ENCODE peak calls at places on chromosomes 5 and 9, in six cellular contexts. A is Panc1, O is stomach, T is breast epithelium, H is SK-N-SH, Y is H1. K is an unnamed sample.

GRCh38 chr5:146394486-146394885 is 52.6 kb upstream of the TCERG1 start:
- DNase-seq in A (no peak), O (no peak), T (no peak), H (no peak), Y (no peak), K (no peak)

GRCh38 chr9:114696814-114697544 is 15.0 kb upstream of the TEX48 start:
- DNase-seq in A (no peak), O (no peak), T (no peak), H (no peak), Y (no peak), K (no peak)

GRCh38 chr5:135062216-135063055 is 28.4 kb upstream of the PITX1 start:
- DNase-seq in A (no peak), O (no peak), T (no peak), H (no peak), Y (no peak), K (no peak)

GRCh38 chr5:38338455-38338854 is 80.1 kb downstream of the EGFLAM start:
- DNase-seq in A (no peak), O (no peak), T (no peak), H (no peak), Y (no peak), K (no peak)

GRCh38 chr5:163815240-163815791 is 309.9 kb downstream of the MAT2B start:
- DNase-seq in A (no peak), O (no peak), T (no peak), H (no peak), Y (no peak), K (no peak)

GRCh38 chr9:128805661-128806060 is 12.6 kb upstream of the ENDOG start:
- DNase-seq in A (no peak), O (no peak), T (no peak), H (no peak), Y (no peak), K (peak)

GRCh38 chr5:33944543-33945132 is 8.5 kb downstream of the RXFP3 start:
- DNase-seq in A (no peak), O (no peak), T (no peak), H (no peak), Y (no peak), K (no peak)

GRCh38 chr5:96256795-96257470 is 176.1 kb downstream of the PCSK1 start:
- DNase-seq in A (no peak), O (no peak), T (no peak), H (peak), Y (no peak), K (no peak)

GRCh38 chr9:136965771-136966484 is 11.4 kb upstream of the PTGDS start:
- DNase-seq in A (no peak), O (no peak), T (no peak), H (no peak), Y (no peak), K (no peak)

GRCh38 chr5:80502795-80503194 is 14.9 kb downstream of the FAM151B start:
- DNase-seq in A (no peak), O (no peak), T (no peak), H (no peak), Y (no peak), K (no peak)

GRCh38 chr5:41638685-41639084 is 128.3 kb upstream of the PLCXD3 start:
- DNase-seq in A (no peak), O (no peak), T (no peak), H (no peak), Y (no peak), K (no peak)

GRCh38 chr5:58459860-58460726 is at the start of gene PLK2:
- DNase-seq in A (peak), O (peak), T (peak), H (peak), Y (peak), K (no peak)

GRCh38 chr5:141771562-141771961 is 89.5 kb upstream of the ARAP3 start:
- DNase-seq in A (no peak), O (no peak), T (no peak), H (no peak), Y (no peak), K (no peak)
- TF ChIP-seq POLR2AphosphoS5 in A (no peak), O (no peak), T (no peak), H (no peak), Y (no peak), K (no peak)

GRCh38 chr9:84751921-84752320 is 82.4 kb downstream of the NTRK2 start:
- DNase-seq in A (no peak), O (no peak), T (no peak), H (no peak), Y (no peak), K (no peak)

GRCh38 chr9:84754896-84755295 is 85.4 kb downstream of the NTRK2 start:
- DNase-seq in A (no peak), O (no peak), T (no peak), H (no peak), Y (no peak), K (no peak)

GRCh38 chr9:84755375-84755774 is 85.8 kb downstream of the NTRK2 start:
- DNase-seq in A (no peak), O (no peak), T (no peak), H (no peak), Y (no peak), K (no peak)

GRCh38 chr9:84756156-84756555 is 86.6 kb downstream of the NTRK2 start:
- DNase-seq in A (no peak), O (no peak), T (no peak), H (no peak), Y (no peak), K (no peak)

GRCh38 chr9:84754461-84754860 is 84.9 kb downstream of the NTRK2 start:
- DNase-seq in A (no peak), O (no peak), T (no peak), H (no peak), Y (no peak), K (no peak)
- H3K27ac ChIP-seq in A (no peak), O (no peak), T (no peak), H (peak), Y (no peak), K (no peak)

GRCh38 chr9:120925535-120926396 is 830 bp downstream of the TRAF1 start:
- DNase-seq in A (peak), O (no peak), T (no peak), H (no peak), Y (no peak), K (no peak)
- TF ChIP-seq POLR2AphosphoS5 in A (no peak), O (peak), T (no peak), H (no peak), Y (no peak), K (no peak)

GRCh38 chr5:149012350-149012749 is 50.5 kb downstream of the SH3TC2 start:
- DNase-seq in A (no peak), O (no peak), T (no peak), H (no peak), Y (no peak), K (peak)

GRCh38 chr5:149015126-149015525 is 47.7 kb downstream of the SH3TC2 start:
- DNase-seq in A (no peak), O (no peak), T (no peak), H (no peak), Y (no peak), K (peak)

GRCh38 chr5:149014634-149015033 is 48.2 kb downstream of the SH3TC2 start:
- DNase-seq in A (no peak), O (no peak), T (no peak), H (no peak), Y (no peak), K (peak)

GRCh38 chr5:149011084-149011483 is 51.8 kb downstream of the SH3TC2 start:
- DNase-seq in A (no peak), O (no peak), T (no peak), H (no peak), Y (no peak), K (no peak)

DNA sequence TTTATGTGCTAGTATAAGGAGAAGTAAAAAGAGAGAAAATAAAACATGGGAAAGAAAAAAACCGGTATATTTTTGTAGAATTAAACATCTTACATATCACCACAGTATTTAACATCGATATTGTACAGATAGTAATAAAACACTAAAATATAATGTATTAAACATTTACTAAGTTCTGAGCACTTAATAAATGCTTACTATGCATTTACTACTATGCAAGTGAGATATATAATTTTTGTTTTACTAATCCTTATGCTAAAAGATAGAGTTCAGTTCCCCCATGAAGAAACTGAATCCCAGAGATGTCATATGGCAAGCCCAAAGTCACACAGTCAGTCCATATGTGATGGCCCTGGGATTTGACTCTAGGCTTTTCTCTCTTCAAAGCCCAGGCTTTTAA is 51.1 kb downstream of the SH3TC2 start:
- DNase-seq in A (no peak), O (no peak), T (no peak), H (no peak), Y (no peak), K (no peak)
- H3K27ac ChIP-seq in A (no peak), O (no peak), T (no peak), H (no peak), Y (no peak), K (no peak)

GRCh38 chr5:76403963-76404693 is 1.0 kb downstream of the IQGAP2 start:
- DNase-seq in A (no peak), O (peak), T (peak), H (no peak), Y (peak), K (no peak)
- TF ChIP-seq POLR2AphosphoS5 in A (no peak), O (peak), T (no peak), H (no peak), Y (no peak), K (no peak)

DNA sequence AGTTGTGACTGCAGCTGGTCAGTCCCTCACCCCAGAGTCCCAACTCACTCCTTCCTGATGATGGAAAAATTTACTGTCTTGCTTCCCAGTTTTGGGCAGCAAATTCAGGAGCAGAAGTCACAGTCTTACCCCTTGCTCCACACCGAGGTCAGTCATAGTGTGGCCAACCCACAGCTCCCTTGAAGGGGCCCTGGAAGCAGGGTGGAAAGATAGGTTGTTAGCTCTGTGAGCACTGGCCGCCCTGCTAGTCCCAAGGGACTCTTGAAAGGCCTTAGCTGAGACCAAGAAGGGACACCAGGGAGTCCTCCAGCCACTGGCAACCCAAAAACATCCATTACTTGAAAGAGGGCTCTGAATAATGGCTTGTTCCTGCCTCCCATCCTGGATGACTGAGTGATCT is 40.0 kb downstream of the GSN start:
- DNase-seq in A (no peak), O (no peak), T (no peak), H (no peak), Y (no peak), K (no peak)
- H3K27ac ChIP-seq in A (no peak), O (no peak), T (no peak), H (no peak), Y (no peak), K (peak)

K was measured in vagina.